ENCODE peak calls at places on chromosomes 7 and 10, in seven cellular contexts. K, G, L, W, F, V and D are unnamed samples.

GRCh38 chr7:101106387-101106786 is 20.5 kb upstream of the SERPINE1 start:
- DNase-seq in K (no peak), L (no peak), W (no peak), G (no peak), F (no peak), V (no peak), D (no peak)

GRCh38 chr10:6678211-6678803 is 98.2 kb upstream of the PRKCQ start:
- DNase-seq in V (no peak), K (peak; percentile 55), L (no peak), W (peak; percentile 63), F (no peak), G (no peak), D (no peak)

GRCh38 chr7:158976468-158976848 is 120.1 kb downstream of the DYNC2I1 start:
- DNase-seq in K (no peak), G (no peak), F (no peak), V (no peak), L (no peak), W (no peak), D (no peak)

GRCh38 chr10:118568327-118568848 is 27.1 kb downstream of the PRLHR start:
- DNase-seq in W (peak; percentile 56), K (peak; percentile 35), V (no peak), G (peak; percentile 27), F (peak; percentile 28), L (no peak), D (no peak)

GRCh38 chr7:106640368-106641141 is 20.4 kb downstream of the CCDC71L start:
- DNase-seq in G (no peak), L (no peak), V (no peak), F (no peak), W (no peak), K (no peak), D (no peak)

GRCh38 chr10:12027539-12027938 is 15.1 kb downstream of the UPF2 start:
- DNase-seq in G (no peak), V (no peak), F (no peak), L (no peak), W (no peak), K (no peak), D (no peak)

GRCh38 chr10:84308481-84309304 is 19.7 kb upstream of the CCSER2 start:
- DNase-seq in W (no peak), K (peak; percentile 51), V (no peak), L (no peak), F (no peak), G (no peak), D (peak; percentile 24)

GRCh38 chr7:67493386-67493785 is 496.8 kb downstream of the TYW1 start:
- DNase-seq in K (no peak), G (no peak), L (no peak), F (no peak), V (no peak), W (no peak), D (no peak)

GRCh38 chr7:69403169-69403568 is 195.1 kb upstream of the AUTS2 start:
- DNase-seq in K (no peak), V (no peak), L (peak; percentile 25), W (peak; percentile 37), F (no peak), G (peak; percentile 27), D (no peak)

GRCh38 chr7:129615018-129615417 is 3.5 kb downstream of the NRF1 start:
- DNase-seq in L (no peak), G (peak; percentile 17), F (no peak), V (no peak), K (no peak), W (no peak), D (no peak)

GRCh38 chr7:40531946-40532345 is 397.1 kb downstream of the SUGCT start:
- DNase-seq in K (no peak), L (no peak), V (no peak), W (no peak), F (no peak), G (no peak), D (no peak)

GRCh38 chr10:75211007-75211735 is 575 bp downstream of the VDAC2 start:
- DNase-seq in G (peak; percentile 25), F (no peak), W (peak; percentile 68), L (no peak), V (peak; percentile 58), K (peak; percentile 64), D (peak; percentile 35)

GRCh38 chr10:114336823-114337509 is 67.3 kb downstream of the AFAP1L2 start:
- DNase-seq in V (peak; percentile 39), W (no peak), F (no peak), G (no peak), L (peak; percentile 45), K (no peak), D (no peak)

GRCh38 chr10:71326464-71326881 is 7.4 kb downstream of the SLC29A3 start:
- DNase-seq in G (no peak), V (no peak), W (no peak), F (no peak), K (peak; percentile 39), L (no peak), D (no peak)

GRCh38 chr7:69932034-69932628 is 333.9 kb downstream of the AUTS2 start:
- DNase-seq in F (no peak), K (no peak), V (no peak), G (no peak), L (no peak), W (peak; percentile 35), D (no peak)

GRCh38 chr10:130108934-130109604 is 1.6 kb downstream of the C10orf143 start:
- DNase-seq in W (no peak), G (no peak), L (no peak), V (no peak), K (no peak), F (no peak), D (no peak)

GRCh38 chr7:40356871-40357676 is 222.3 kb downstream of the SUGCT start:
- DNase-seq in W (no peak), F (no peak), K (no peak), L (no peak), G (no peak), V (no peak), D (no peak)

GRCh38 chr7:78139335-78139734 is 340.8 kb downstream of the PHTF2 start:
- DNase-seq in G (no peak), F (no peak), L (no peak), V (no peak), W (no peak), K (no peak), D (no peak)

GRCh38 chr7:78130443-78131200 is 332.0 kb downstream of the PHTF2 start:
- DNase-seq in W (no peak), G (no peak), L (no peak), F (no peak), V (no peak), K (no peak), D (no peak)

GRCh38 chr7:78129865-78130264 is 331.3 kb downstream of the PHTF2 start:
- DNase-seq in K (no peak), F (no peak), L (no peak), G (no peak), V (no peak), W (no peak), D (no peak)

GRCh38 chr7:78134748-78135147 is 336.2 kb downstream of the PHTF2 start:
- DNase-seq in F (no peak), K (no peak), W (no peak), V (no peak), G (no peak), L (no peak), D (no peak)

DNA sequence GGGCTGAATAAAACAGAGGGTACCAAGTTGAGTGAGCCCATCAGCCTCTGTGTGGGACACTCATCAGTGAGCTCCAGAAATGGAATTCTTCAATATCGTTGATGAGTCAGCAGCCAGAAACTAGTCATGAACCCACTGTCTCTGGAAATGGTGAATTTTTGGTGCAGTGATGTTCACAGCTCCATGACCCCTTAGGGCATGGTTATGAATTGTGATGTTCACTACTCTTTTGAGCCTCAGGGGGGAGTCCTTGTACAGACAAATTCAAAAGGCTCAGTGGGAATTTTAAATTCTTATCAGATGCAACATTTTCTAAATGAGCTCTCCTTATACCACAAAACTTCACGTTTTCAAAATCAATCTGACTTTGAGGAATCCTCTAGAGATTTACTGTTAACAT is 335.7 kb downstream of the PHTF2 start:
- DNase-seq in V (no peak), L (no peak), W (peak; percentile 33), F (no peak), G (peak; percentile 26), K (no peak), D (peak; percentile 42)
- TF ChIP-seq POLR2A in V (no peak), L (no peak), W (no peak), F (no peak), G (no peak), K (no peak), D (no peak)

DNA sequence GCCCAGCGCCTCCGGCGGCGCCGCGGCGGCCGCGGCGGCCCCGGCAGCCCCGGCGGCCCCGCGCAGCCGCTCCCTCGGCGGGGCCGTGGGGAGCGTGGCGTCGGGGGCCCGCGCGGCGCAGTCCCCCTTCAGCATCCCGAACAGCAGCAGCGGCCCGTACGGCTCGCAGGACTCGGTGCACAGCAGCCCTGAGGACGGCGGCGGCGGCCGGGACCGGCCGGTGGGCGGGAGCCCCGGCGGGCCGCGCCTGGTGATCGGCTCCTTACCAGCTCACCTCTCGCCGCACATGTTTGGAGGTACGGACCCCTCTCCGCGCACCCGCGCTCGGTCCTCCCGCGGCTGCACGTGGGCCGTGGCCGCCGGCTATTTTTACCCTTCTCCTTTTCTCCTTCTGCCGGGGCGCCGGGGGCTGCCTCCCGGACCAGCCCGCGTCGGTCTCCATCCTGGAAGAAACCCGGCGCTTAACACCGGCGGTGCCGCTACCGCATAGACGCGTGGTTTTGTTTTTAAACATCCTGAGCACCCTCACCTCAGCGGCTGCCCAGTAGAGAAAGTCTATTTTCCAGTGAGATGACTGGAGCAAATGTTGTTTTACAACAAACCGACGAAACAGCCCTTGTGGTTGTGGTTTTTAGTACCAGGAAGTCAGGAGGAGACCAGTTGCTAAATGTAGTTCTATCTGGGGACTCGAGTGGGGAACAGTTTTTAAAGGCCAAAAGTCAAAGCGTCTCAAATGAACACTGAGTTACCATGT is 1.3 kb downstream of the ZNRF2 start:
- DNase-seq in K (peak; percentile 52), F (no peak), L (peak; percentile 89), W (peak; percentile 59), V (no peak), G (no peak), D (peak; percentile 30)
- TF ChIP-seq POLR2A in K (peak; percentile 47), F (no peak), L (no peak), W (no peak), V (no peak), G (no peak), D (no peak)

GRCh38 chr10:96129387-96130325 is at the start of gene ZNF518A:
- DNase-seq in K (peak; percentile 94), L (peak; percentile 97), V (peak; percentile 96), F (peak; percentile 65), W (peak; percentile 100), G (peak; percentile 56), D (peak; percentile 63)

GRCh38 chr10:96122824-96123223 is 7.3 kb upstream of the ZNF518A start:
- DNase-seq in F (no peak), L (no peak), W (no peak), G (no peak), K (no peak), V (no peak), D (no peak)

GRCh38 chr10:96125142-96125515 is 5.0 kb upstream of the ZNF518A start:
- DNase-seq in K (no peak), L (no peak), W (no peak), V (no peak), G (no peak), F (no peak), D (no peak)

GRCh38 chr10:96118604-96119450 is 11.3 kb upstream of the ZNF518A start:
- DNase-seq in K (peak; percentile 33), L (no peak), F (no peak), G (no peak), V (no peak), W (peak; percentile 94), D (no peak)

GRCh38 chr10:96124230-96125141 is 5.6 kb upstream of the ZNF518A start:
- DNase-seq in L (peak; percentile 77), F (no peak), V (no peak), G (no peak), W (peak; percentile 80), K (peak; percentile 63), D (peak; percentile 62)
- TF ChIP-seq POLR2A in L (no peak), F (no peak), V (peak; percentile 16), G (no peak), W (peak; percentile 43), K (peak; percentile 67), D (peak; percentile 18)

GRCh38 chr10:98463022-98463421 is 16.3 kb upstream of the HPS1 start:
- DNase-seq in G (no peak), L (no peak), V (no peak), W (no peak), K (no peak), F (no peak), D (no peak)
- TF ChIP-seq POLR2A in G (no peak), L (no peak), V (no peak), W (no peak), K (no peak), F (no peak), D (no peak)